ENCODE peak calls at places on chromosomes 6 and 20, in six cellular contexts. T is heart left ventricle; U is Panc1; L is CD4-positive, alpha-beta T cell; S is ovary; F is breast epithelium. Z is an unnamed sample.

GRCh38 chr20:54981181-54981580 is 505.8 kb downstream of the DOK5 start:
- DNase-seq in L (no peak), U (no peak), S (no peak), F (no peak), T (no peak), Z (no peak)

GRCh38 chr6:37784585-37784967 is 35.0 kb upstream of the ZFAND3 start:
- DNase-seq in S (no peak), L (no peak), U (no peak), F (no peak), T (no peak), Z (no peak)

GRCh38 chr20:56574531-56575142 is 41.6 kb downstream of the FAM209B start:
- DNase-seq in L (no peak), T (no peak), F (no peak), S (no peak), U (no peak), Z (peak; percentile 87)

GRCh38 chr20:539848-540247 is 3.7 kb downstream of the CSNK2A1 start:
- DNase-seq in F (no peak), T (no peak), S (no peak), L (no peak), U (no peak), Z (peak; percentile 61)

GRCh38 chr6:9783567-9783966 is 631.3 kb downstream of the TFAP2A start:
- DNase-seq in F (no peak), U (no peak), S (no peak), L (no peak), T (no peak), Z (no peak)

GRCh38 chr20:20425785-20426471 is 58.0 kb downstream of the INSM1 start:
- DNase-seq in L (no peak), F (no peak), U (no peak), T (no peak), S (no peak), Z (no peak)

GRCh38 chr20:46148313-46149213 is 30.4 kb downstream of the CD40 start:
- DNase-seq in S (no peak), F (no peak), L (no peak), T (no peak), U (no peak), Z (no peak)

GRCh38 chr6:167826230-167827061 is at the start of gene AFDN:
- DNase-seq in F (peak; percentile 66), L (peak; percentile 53), U (no peak), T (peak; percentile 82), S (peak; percentile 88), Z (peak; percentile 73)

GRCh38 chr6:163782436-163783003 is 368.0 kb downstream of the QKI start:
- DNase-seq in S (no peak), T (peak; percentile 26), U (no peak), L (no peak), F (no peak), Z (no peak)

GRCh38 chr6:13908955-13909381 is 15.8 kb upstream of the RNF182 start:
- DNase-seq in T (no peak), U (no peak), F (no peak), S (no peak), L (peak; percentile 14), Z (peak; percentile 79)

GRCh38 chr6:157789861-157790260 is 33.2 kb upstream of the SNX9 start:
- DNase-seq in T (no peak), L (no peak), S (no peak), F (no peak), U (no peak), Z (peak; percentile 42)

GRCh38 chr6:38166411-38167240 is 347.1 kb downstream of the ZFAND3 start:
- DNase-seq in S (no peak), F (no peak), T (no peak), L (no peak), U (no peak), Z (no peak)

GRCh38 chr6:128784266-128784665 is 98.7 kb upstream of the LAMA2 start:
- DNase-seq in F (no peak), U (no peak), S (no peak), L (no peak), T (no peak), Z (no peak)

GRCh38 chr20:57043091-57043490 is 223.3 kb downstream of the BMP7 start:
- DNase-seq in S (no peak), T (no peak), F (peak; percentile 55), L (no peak), U (no peak), Z (peak; percentile 37)

GRCh38 chr20:49387606-49387939 is 94.9 kb downstream of the KCNB1 start:
- DNase-seq in U (no peak), T (no peak), S (no peak), L (no peak), F (no peak), Z (no peak)

GRCh38 chr20:52426856-52427255 is 235.3 kb upstream of the ZFP64 start:
- DNase-seq in F (no peak), U (no peak), S (no peak), L (no peak), T (no peak), Z (peak; percentile 28)

GRCh38 chr20:52420805-52421204 is 229.2 kb upstream of the ZFP64 start:
- DNase-seq in T (no peak), F (no peak), S (no peak), U (no peak), L (no peak), Z (no peak)

GRCh38 chr20:52419205-52419604 is 227.6 kb upstream of the ZFP64 start:
- DNase-seq in U (no peak), T (no peak), F (no peak), S (no peak), L (no peak), Z (no peak)

GRCh38 chr20:52425253-52425652 is 233.7 kb upstream of the ZFP64 start:
- DNase-seq in L (no peak), S (no peak), F (no peak), U (no peak), T (no peak), Z (no peak)

GRCh38 chr20:52422574-52423463 is 231.2 kb upstream of the ZFP64 start:
- DNase-seq in U (no peak), S (no peak), F (no peak), L (no peak), T (no peak), Z (no peak)
- H3K27ac ChIP-seq in U (no peak overlapping the region), S (no peak overlapping the region), F (no peak overlapping the region), L (no peak overlapping the region), T (no peak overlapping the region), Z (no peak overlapping the region)

GRCh38 chr6:80132942-80133517 is 26.6 kb downstream of the BCKDHB start:
- DNase-seq in S (peak; percentile 38), L (peak; percentile 2), T (peak; percentile 64), F (no peak), U (no peak), Z (peak; percentile 32)
- TF ChIP-seq CTCF in S (no peak), L (no peak), T (peak; percentile 30), F (peak; percentile 34), U (peak; percentile 50), Z (peak; percentile 31)

GRCh38 chr20:5031206-5031557 is 29.9 kb upstream of the SLC23A2 start:
- DNase-seq in L (no peak), U (no peak), F (no peak), T (no peak), S (no peak), Z (no peak)
- H3K27ac ChIP-seq in L (no peak overlapping the region), U (no peak overlapping the region), F (no peak overlapping the region), T (no peak overlapping the region), S (no peak overlapping the region), Z (no peak overlapping the region)

GRCh38 chr6:45663181-45664180 is 285.7 kb upstream of the SUPT3H start:
- DNase-seq in L (peak; percentile 43), U (no peak), T (no peak), F (no peak), S (peak; percentile 58), Z (no peak)
- TF ChIP-seq CTCF in L (no peak), U (no peak), T (no peak), F (no peak), S (no peak), Z (no peak)

DNA sequence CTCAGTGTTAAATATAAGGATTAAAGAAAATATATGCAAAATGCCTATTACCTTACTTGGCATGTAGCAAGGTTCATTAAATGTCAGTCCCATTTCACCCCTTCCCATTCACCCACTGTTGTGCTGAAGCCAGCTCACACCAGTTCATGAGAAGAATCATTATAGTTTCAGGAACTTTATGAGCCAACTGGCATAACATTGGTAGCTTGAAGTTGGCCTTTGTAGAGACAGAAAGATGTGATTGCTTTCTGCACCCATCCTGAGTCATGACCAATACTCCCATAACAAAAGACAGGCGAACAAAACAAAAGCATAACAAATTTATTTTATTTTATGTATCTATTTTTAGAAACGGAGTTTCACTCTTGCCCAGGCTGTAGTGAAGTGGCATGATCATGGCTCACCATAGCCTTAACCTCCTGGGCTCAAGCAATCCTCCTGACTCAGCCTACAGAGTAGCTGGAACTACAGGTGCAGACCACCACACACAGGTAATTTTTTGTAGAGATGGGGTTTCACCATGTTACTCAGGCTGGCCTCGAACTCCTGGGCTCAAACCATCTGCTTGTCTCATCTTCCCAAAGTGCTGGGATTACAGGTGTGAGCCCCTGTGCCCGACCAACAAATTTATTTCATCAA is 17.6 kb upstream of the IER3 start:
- DNase-seq in S (no peak), F (no peak), T (no peak), L (no peak), U (no peak), Z (no peak)
- H3K27ac ChIP-seq in S (no peak overlapping the region), F (peak overlapping the region; percentile 38), T (no peak overlapping the region), L (no peak overlapping the region), U (peak overlapping the region; percentile 69), Z (peak overlapping the region; percentile 17)

GRCh38 chr6:150741633-150742200 is 123.8 kb upstream of the MTHFD1L start:
- DNase-seq in L (no peak), U (no peak), T (no peak), S (no peak), F (no peak), Z (no peak)
- TF ChIP-seq CTCF in L (no peak), U (peak; percentile 56), T (peak; percentile 39), S (no peak), F (no peak), Z (no peak)

DNA sequence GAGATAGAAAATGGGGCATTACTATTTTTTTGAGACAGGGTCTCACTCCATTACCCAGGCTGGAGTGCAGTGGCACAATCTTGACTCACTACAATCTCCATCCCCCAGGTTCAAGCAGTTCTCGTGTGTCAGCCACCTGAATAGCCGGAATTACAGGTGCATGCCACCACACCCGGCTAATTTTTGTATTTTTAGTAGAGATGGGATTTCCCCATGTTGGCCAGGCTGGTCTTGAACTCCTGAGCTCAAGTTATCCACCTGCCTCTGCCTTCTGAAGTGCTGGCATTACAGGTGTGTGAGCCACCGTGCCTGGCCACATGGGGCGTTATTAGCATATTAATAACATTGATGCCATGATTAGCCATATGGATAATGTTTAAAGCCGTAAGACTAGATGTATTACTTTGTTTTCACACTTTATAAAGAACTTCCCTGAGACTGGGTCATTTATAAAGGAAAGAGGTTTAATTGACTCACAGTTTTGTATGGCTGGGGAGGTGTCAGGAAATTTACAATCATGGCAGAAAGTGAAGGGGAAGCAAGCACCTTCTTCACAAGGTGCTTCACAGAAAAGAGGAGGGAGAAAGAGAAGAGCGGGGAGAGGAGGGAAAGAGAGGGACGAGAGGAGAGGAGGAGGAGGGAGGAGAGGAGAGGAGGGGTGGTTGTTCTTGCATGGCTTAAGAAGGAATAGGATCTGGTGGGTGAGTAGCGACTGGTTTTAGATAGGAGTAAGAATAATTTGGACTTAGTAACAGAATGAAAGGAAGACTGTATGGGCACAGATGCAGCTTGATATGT is 51.9 kb downstream of the MYO6 start:
- DNase-seq in U (no peak), F (no peak), T (no peak), L (no peak), S (no peak), Z (no peak)
- H3K27ac ChIP-seq in U (no peak overlapping the region), F (no peak overlapping the region), T (no peak overlapping the region), L (no peak overlapping the region), S (no peak overlapping the region), Z (no peak overlapping the region)

Z was measured in RWPE1.